ENCODE peak calls at places on chromosomes 5 and 9, in six cellular contexts. One of them, this sample, is unnamed.

GRCh38 chr9:119533509-119533908 is 164.3 kb upstream of the BRINP1 start:
- DNase-seq in AG09309: no peak
- DNase-seq in amniotic epithelial cell: no peak
- DNase-seq in colonic mucosa: no peak
- DNase-seq in anterior cingulate cortex: no peak
- DNase-seq in CD8-positive, alpha-beta T cell: no peak
- DNase-seq in this sample: no peak

GRCh38 chr5:176541338-176542134 is 4.3 kb upstream of the RNF44 start:
- DNase-seq in anterior cingulate cortex: no peak
- DNase-seq in colonic mucosa: peak; percentile 82
- DNase-seq in AG09309: no peak
- DNase-seq in CD8-positive, alpha-beta T cell: peak; percentile 78
- DNase-seq in amniotic epithelial cell: no peak
- DNase-seq in this sample: peak; percentile 49

GRCh38 chr5:16265141-16265540 is 85.5 kb upstream of the MARCHF11 start:
- DNase-seq in CD8-positive, alpha-beta T cell: no peak
- DNase-seq in anterior cingulate cortex: no peak
- DNase-seq in amniotic epithelial cell: no peak
- DNase-seq in colonic mucosa: no peak
- DNase-seq in AG09309: no peak
- DNase-seq in this sample: no peak

GRCh38 chr5:1332461-1333001 is 12.4 kb downstream of the CLPTM1L start:
- DNase-seq in anterior cingulate cortex: no peak
- DNase-seq in AG09309: no peak
- DNase-seq in colonic mucosa: no peak
- DNase-seq in amniotic epithelial cell: peak; percentile 24
- DNase-seq in CD8-positive, alpha-beta T cell: no peak
- DNase-seq in this sample: no peak

GRCh38 chr5:180007582-180007981 is 64.0 kb downstream of the RNF130 start:
- DNase-seq in amniotic epithelial cell: no peak
- DNase-seq in CD8-positive, alpha-beta T cell: no peak
- DNase-seq in AG09309: no peak
- DNase-seq in anterior cingulate cortex: no peak
- DNase-seq in colonic mucosa: no peak
- DNase-seq in this sample: no peak

GRCh38 chr5:1894243-1894642 is 11.5 kb upstream of the IRX4 start:
- DNase-seq in CD8-positive, alpha-beta T cell: no peak
- DNase-seq in AG09309: no peak
- DNase-seq in colonic mucosa: no peak
- DNase-seq in amniotic epithelial cell: no peak
- DNase-seq in anterior cingulate cortex: no peak
- DNase-seq in this sample: no peak

GRCh38 chr9:110440161-110440560 is 102.5 kb upstream of the TXNDC8 start:
- DNase-seq in colonic mucosa: no peak
- DNase-seq in amniotic epithelial cell: peak; percentile 93
- DNase-seq in AG09309: peak; percentile 85
- DNase-seq in anterior cingulate cortex: no peak
- DNase-seq in CD8-positive, alpha-beta T cell: no peak
- DNase-seq in this sample: no peak

GRCh38 chr5:142548739-142549275 is 137.1 kb downstream of the FGF1 start:
- DNase-seq in AG09309: peak; percentile 92
- DNase-seq in CD8-positive, alpha-beta T cell: no peak
- DNase-seq in amniotic epithelial cell: peak; percentile 96
- DNase-seq in colonic mucosa: peak; percentile 65
- DNase-seq in anterior cingulate cortex: peak; percentile 18
- DNase-seq in this sample: peak; percentile 67

GRCh38 chr5:116361171-116361967 is 213.3 kb downstream of the SEMA6A start:
- DNase-seq in colonic mucosa: peak; percentile 60
- DNase-seq in AG09309: no peak
- DNase-seq in CD8-positive, alpha-beta T cell: no peak
- DNase-seq in anterior cingulate cortex: peak; percentile 70
- DNase-seq in amniotic epithelial cell: peak; percentile 12
- DNase-seq in this sample: no peak

GRCh38 chr5:96275051-96275450 is 158.0 kb downstream of the PCSK1 start:
- DNase-seq in amniotic epithelial cell: no peak
- DNase-seq in AG09309: no peak
- DNase-seq in anterior cingulate cortex: no peak
- DNase-seq in CD8-positive, alpha-beta T cell: no peak
- DNase-seq in colonic mucosa: no peak
- DNase-seq in this sample: no peak

GRCh38 chr5:90221947-90222346 is 187.6 kb downstream of the CETN3 start:
- DNase-seq in anterior cingulate cortex: no peak
- DNase-seq in CD8-positive, alpha-beta T cell: no peak
- DNase-seq in colonic mucosa: no peak
- DNase-seq in AG09309: no peak
- DNase-seq in amniotic epithelial cell: peak; percentile 22
- DNase-seq in this sample: no peak

GRCh38 chr9:14349818-14350333 is 35.9 kb upstream of the NFIB start:
- DNase-seq in colonic mucosa: no peak
- DNase-seq in anterior cingulate cortex: no peak
- DNase-seq in AG09309: no peak
- DNase-seq in amniotic epithelial cell: no peak
- DNase-seq in CD8-positive, alpha-beta T cell: no peak
- DNase-seq in this sample: no peak